ENCODE peak calls at places on chromosome 13, in four cellular contexts. B is K562, I is GM12878, O is HepG2. E is an unnamed sample.

GRCh38 chr13:42170029-42170428 is 101.9 kb upstream of the AKAP11 start:
- DNase-seq in B (no peak), I (no peak), O (no peak), E (no peak)

GRCh38 chr13:83798731-83799130 is 83.5 kb downstream of the SLITRK1 start:
- DNase-seq in B (no peak), O (no peak), I (no peak), E (no peak)

GRCh38 chr13:71880753-71881541 is 13.9 kb upstream of the DACH1 start:
- DNase-seq in B (no peak), I (no peak), O (no peak), E (no peak)

GRCh38 chr13:113092776-113093579 is 12.6 kb upstream of the F7 start:
- DNase-seq in I (no peak), B (no peak), O (no peak), E (no peak)

GRCh38 chr13:51152713-51153112 is 41.6 kb upstream of the C13orf42 start:
- DNase-seq in I (no peak), O (no peak), B (no peak), E (no peak)

GRCh38 chr13:96475103-96475502 is 385.2 kb downstream of the HS6ST3 start:
- DNase-seq in I (no peak), B (no peak), O (no peak), E (no peak)

GRCh38 chr13:98384739-98385138 is 192.2 kb downstream of the STK24 start:
- DNase-seq in O (no peak), B (no peak), I (no peak), E (no peak)

GRCh38 chr13:95704510-95704909 is 27.6 kb downstream of the DNAJC3 start:
- DNase-seq in I (no peak), O (no peak), B (peak; percentile 17), E (peak; percentile 32)

GRCh38 chr13:43014162-43014561 is 9.2 kb upstream of the DNAJC15 start:
- DNase-seq in I (no peak), O (no peak), B (no peak), E (no peak)

GRCh38 chr13:110212529-110212928 is 94.4 kb downstream of the COL4A1 start:
- DNase-seq in I (no peak), B (no peak), O (no peak), E (no peak)

DNA sequence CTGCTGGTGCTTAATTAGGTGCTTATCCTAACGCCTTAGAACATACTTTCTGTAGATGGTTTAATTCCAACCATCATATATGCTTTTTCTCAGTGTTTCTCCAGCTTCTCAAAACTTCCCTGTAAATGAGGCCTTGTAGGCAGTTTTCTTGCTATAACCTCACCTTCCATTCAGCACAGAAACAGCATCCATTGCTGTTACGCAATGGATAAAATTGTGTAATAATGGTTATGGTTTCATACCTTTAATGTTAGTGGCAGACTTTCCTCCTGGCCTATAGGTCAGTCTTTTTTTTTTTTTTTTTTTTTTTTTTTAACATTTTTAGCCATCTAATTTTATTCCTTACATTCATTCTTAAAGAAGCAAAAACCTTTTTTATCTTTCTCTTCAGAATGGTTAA is 724.0 kb downstream of the GPC5 start:
- DNase-seq in I (no peak), O (no peak), B (no peak), E (no peak)
- TF ChIP-seq BHLHE40 in I (no peak), O (no peak), B (no peak), E (no peak)

GRCh38 chr13:111644750-111645149 is 324.3 kb downstream of the TEX29 start:
- DNase-seq in B (no peak), I (no peak), O (no peak), E (no peak)

GRCh38 chr13:111640476-111640875 is 320.0 kb downstream of the TEX29 start:
- DNase-seq in I (no peak), O (no peak), B (no peak), E (no peak)

GRCh38 chr13:111645198-111645597 is 324.8 kb downstream of the TEX29 start:
- DNase-seq in O (no peak), B (no peak), I (no peak), E (no peak)

GRCh38 chr13:111639994-111640393 is 319.6 kb downstream of the TEX29 start:
- DNase-seq in O (no peak), B (no peak), I (no peak), E (no peak)

DNA sequence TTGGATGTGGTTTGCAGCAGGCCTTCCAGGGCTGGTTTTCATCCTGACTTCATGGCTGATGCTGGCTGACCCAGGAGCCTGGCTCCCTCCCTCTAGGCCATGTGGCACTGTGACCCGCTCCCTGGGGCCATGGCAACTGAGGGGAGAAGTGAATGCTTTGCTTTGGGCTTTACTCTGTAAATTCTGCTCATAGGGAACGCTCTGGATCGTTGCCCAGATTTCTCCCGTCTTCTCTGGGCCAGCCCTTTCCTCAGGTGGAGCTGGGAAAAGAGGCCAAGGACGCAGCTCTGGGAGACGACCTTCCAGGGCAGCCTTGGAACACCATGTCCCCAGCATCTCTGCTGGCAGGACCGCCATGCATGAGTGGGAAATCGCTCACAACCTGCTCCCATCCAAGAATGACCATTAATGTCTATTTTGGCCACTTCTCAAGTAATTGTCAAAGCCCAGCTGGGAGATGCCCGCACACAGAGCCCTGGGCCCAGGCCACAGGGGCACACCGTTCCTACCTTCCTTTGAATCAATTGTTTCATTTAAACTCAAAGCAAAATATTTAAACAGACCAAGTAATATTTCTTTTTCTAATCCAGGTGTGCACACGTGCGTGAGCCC is 321.8 kb downstream of the TEX29 start:
- DNase-seq in O (no peak), B (no peak), I (no peak), E (no peak)
- TF ChIP-seq SP1 in O (no peak), B (no peak), I (no peak), E (no peak)

GRCh38 chr13:107847406-107847805 is 367.9 kb downstream of the LIG4 start:
- DNase-seq in O (no peak), B (no peak), I (no peak), E (no peak)
- TF ChIP-seq BHLHE40 in O (no peak), B (no peak), I (no peak), E (no peak)

GRCh38 chr13:75566658-75567057 is 17.1 kb downstream of the UCHL3 start:
- DNase-seq in B (no peak), I (no peak), O (peak; percentile 31), E (no peak)
- TF ChIP-seq SP1 in B (no peak), I (no peak), O (no peak), E (no peak)

DNA sequence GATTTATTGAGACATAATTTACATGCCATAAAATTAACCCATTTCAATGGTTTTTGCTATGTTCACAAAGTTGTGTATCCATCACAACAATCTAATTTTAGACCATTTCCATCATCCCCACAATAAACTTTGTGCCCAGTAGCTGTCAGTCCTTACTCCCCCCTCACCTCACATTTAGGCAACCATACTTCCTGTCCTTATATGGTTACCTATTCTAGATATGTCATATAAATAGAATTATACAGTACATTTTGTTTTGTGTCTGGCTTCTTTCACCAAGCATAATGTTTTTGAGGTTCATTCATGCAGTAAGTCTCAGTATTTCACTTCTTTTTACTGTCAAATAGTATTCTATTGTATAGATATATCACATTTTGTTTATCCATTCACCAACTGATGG is 23.2 kb upstream of the RPL21 start:
- DNase-seq in I (no peak), O (no peak), B (no peak), E (no peak)
- TF ChIP-seq BHLHE40 in I (no peak), O (no peak), B (no peak), E (no peak)

GRCh38 chr13:92461402-92461801 is 765.2 kb upstream of the GPC6 start:
- DNase-seq in O (no peak), I (no peak), B (no peak), E (no peak)
- TF ChIP-seq SP1 in O (no peak), I (no peak), B (no peak), E (no peak)

GRCh38 chr13:50127017-50127725 is 111.9 kb downstream of the KCNRG start:
- DNase-seq in I (no peak), O (no peak), B (no peak), E (no peak)
- TF ChIP-seq BHLHE40 in I (no peak), O (no peak), B (no peak), E (no peak)

DNA sequence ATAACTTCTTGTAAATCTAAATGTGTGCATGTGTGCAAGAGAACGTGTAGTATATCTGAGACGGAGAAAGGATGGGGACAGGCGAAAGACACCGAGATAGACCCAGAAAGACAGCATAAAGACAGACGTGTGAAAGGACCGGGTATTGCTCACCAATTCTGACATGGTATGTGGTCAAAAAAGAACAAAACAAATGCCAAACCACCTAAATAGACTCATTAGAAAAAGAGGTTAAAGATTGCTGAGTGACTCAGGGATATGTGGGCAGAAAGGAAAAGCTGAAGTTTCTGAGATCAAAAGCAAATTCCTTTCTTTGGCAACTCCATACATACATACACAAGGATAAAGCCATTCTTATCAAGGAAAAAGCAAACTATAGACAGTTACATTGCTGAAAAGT is 179.7 kb upstream of the TSC22D1 start:
- DNase-seq in I (no peak), B (no peak), O (peak; percentile 18), E (no peak)
- TF ChIP-seq SP1 in I (no peak), B (no peak), O (no peak), E (no peak)

DNA sequence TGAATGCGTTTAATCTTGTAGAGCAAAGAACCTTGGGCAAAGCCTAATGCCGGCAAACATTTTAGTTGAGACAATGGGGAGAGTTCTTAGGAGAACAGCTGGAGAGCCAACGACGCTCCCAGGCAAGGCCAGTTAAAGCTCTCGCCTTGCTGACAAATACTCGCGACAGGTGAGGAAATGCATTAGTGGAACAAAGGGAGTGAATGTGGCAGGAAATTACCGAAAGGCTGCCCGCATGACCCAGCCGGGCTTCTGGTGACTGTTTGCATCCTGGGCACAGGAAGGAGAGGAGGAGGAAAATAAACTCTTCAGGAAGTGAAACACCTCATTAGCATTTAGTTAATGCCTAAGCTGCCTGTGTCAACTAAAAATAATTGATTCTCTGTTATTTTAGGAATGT is 74.6 kb downstream of the SHISA2 start:
- DNase-seq in O (no peak), B (no peak), I (no peak), E (no peak)
- TF ChIP-seq BHLHE40 in O (no peak), B (no peak), I (no peak), E (no peak)

DNA sequence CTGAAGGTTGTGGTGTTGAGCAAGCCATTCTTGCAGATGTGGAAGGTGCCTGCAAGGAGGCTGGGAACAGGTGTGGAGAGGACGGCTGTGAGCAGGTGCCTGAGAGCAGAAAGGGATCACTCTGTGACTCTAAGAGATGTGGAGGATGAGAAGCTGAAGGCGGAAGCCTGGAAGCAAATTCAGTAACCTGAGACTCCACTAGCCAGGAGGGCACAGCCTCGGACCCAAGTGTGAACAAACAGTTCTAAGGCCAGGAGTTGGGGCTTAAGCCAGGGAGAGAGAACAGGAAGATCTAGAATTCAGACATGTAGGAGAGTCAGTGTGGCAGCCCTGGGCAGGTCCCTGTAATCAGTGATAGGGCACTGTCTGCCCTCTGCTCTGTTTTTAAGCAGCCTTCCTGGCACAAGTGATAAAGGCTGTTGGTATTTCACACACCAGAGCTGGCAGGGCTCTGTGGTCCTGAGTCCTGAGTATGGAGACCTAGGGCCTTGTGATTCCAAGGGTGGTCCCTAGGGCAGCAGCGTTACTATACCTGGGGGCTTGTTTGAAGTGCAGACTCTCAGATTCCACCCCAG is 131.3 kb downstream of the SLC7A1 start:
- DNase-seq in O (no peak), B (no peak), I (no peak), E (no peak)
- TF ChIP-seq SP1 in O (no peak), B (no peak), I (no peak), E (no peak)